ENCODE peak calls at places on chromosome 18, in nine cellular contexts. One of them, this sample, is unnamed.

GRCh38 chr18:62979172-62979571 is 263.8 kb downstream of the PHLPP1 start:
- DNase-seq in GM12865: no peak
- DNase-seq in glutamatergic neuron: no peak
- DNase-seq in foreskin fibroblast: peak
- DNase-seq in cardiac fibroblast: peak
- DNase-seq in stomach: peak
- DNase-seq in kidney: no peak
- DNase-seq in neural crest cell: no peak
- DNase-seq in progenitor cell of endocrine pancreas: no peak
- DNase-seq in this sample: no peak

GRCh38 chr18:41982942-41983660 is 28.1 kb downstream of the PIK3C3 start:
- DNase-seq in GM12865: peak
- DNase-seq in glutamatergic neuron: no peak
- DNase-seq in foreskin fibroblast: no peak
- DNase-seq in cardiac fibroblast: no peak
- DNase-seq in stomach: no peak
- DNase-seq in kidney: no peak
- DNase-seq in neural crest cell: no peak
- DNase-seq in progenitor cell of endocrine pancreas: no peak
- DNase-seq in this sample: no peak

GRCh38 chr18:47050468-47050867 is 15.0 kb upstream of the ELOA2 start:
- DNase-seq in GM12865: peak
- DNase-seq in glutamatergic neuron: no peak
- DNase-seq in foreskin fibroblast: peak
- DNase-seq in cardiac fibroblast: peak
- DNase-seq in stomach: no peak
- DNase-seq in kidney: no peak
- DNase-seq in neural crest cell: peak
- DNase-seq in progenitor cell of endocrine pancreas: no peak
- DNase-seq in this sample: no peak

GRCh38 chr18:6821346-6821745 is 91.8 kb downstream of the ARHGAP28 start:
- DNase-seq in GM12865: no peak
- DNase-seq in glutamatergic neuron: no peak
- DNase-seq in foreskin fibroblast: no peak
- DNase-seq in cardiac fibroblast: peak
- DNase-seq in stomach: no peak
- DNase-seq in kidney: no peak
- DNase-seq in neural crest cell: no peak
- DNase-seq in progenitor cell of endocrine pancreas: no peak
- DNase-seq in this sample: no peak

GRCh38 chr18:3597159-3597977 is 147.4 kb downstream of the TGIF1 start:
- DNase-seq in GM12865: no peak
- DNase-seq in glutamatergic neuron: no peak
- DNase-seq in foreskin fibroblast: no peak
- DNase-seq in cardiac fibroblast: no peak
- DNase-seq in stomach: no peak
- DNase-seq in kidney: no peak
- DNase-seq in neural crest cell: no peak
- DNase-seq in progenitor cell of endocrine pancreas: no peak
- DNase-seq in this sample: no peak

GRCh38 chr18:46917808-46918600 is 602 bp downstream of the KATNAL2 start:
- DNase-seq in GM12865: peak
- DNase-seq in glutamatergic neuron: no peak
- DNase-seq in foreskin fibroblast: peak
- DNase-seq in cardiac fibroblast: peak
- DNase-seq in stomach: no peak
- DNase-seq in kidney: no peak
- DNase-seq in neural crest cell: no peak
- DNase-seq in progenitor cell of endocrine pancreas: no peak
- DNase-seq in this sample: no peak

GRCh38 chr18:42814618-42815017 is 300.9 kb downstream of the RIT2 start:
- DNase-seq in GM12865: no peak
- DNase-seq in glutamatergic neuron: no peak
- DNase-seq in foreskin fibroblast: no peak
- DNase-seq in cardiac fibroblast: no peak
- DNase-seq in stomach: no peak
- DNase-seq in kidney: peak
- DNase-seq in neural crest cell: no peak
- DNase-seq in progenitor cell of endocrine pancreas: no peak
- DNase-seq in this sample: no peak

GRCh38 chr18:78321402-78321801 is 658.2 kb upstream of the SALL3 start:
- DNase-seq in GM12865: no peak
- DNase-seq in glutamatergic neuron: no peak
- DNase-seq in foreskin fibroblast: no peak
- DNase-seq in cardiac fibroblast: no peak
- DNase-seq in stomach: no peak
- DNase-seq in kidney: no peak
- DNase-seq in neural crest cell: no peak
- DNase-seq in progenitor cell of endocrine pancreas: no peak
- DNase-seq in this sample: no peak

GRCh38 chr18:67428148-67428547 is 88.4 kb downstream of the DSEL start:
- DNase-seq in GM12865: no peak
- DNase-seq in glutamatergic neuron: no peak
- DNase-seq in foreskin fibroblast: peak
- DNase-seq in cardiac fibroblast: no peak
- DNase-seq in stomach: no peak
- DNase-seq in kidney: no peak
- DNase-seq in neural crest cell: no peak
- DNase-seq in progenitor cell of endocrine pancreas: no peak
- DNase-seq in this sample: no peak

GRCh38 chr18:48316177-48316576 is 93.0 kb downstream of the ZBTB7C start:
- DNase-seq in GM12865: no peak
- DNase-seq in glutamatergic neuron: no peak
- DNase-seq in foreskin fibroblast: no peak
- DNase-seq in cardiac fibroblast: no peak
- DNase-seq in stomach: no peak
- DNase-seq in kidney: no peak
- DNase-seq in neural crest cell: no peak
- DNase-seq in progenitor cell of endocrine pancreas: no peak
- DNase-seq in this sample: no peak

GRCh38 chr18:48320639-48320945 is 88.6 kb downstream of the ZBTB7C start:
- DNase-seq in GM12865: no peak
- DNase-seq in glutamatergic neuron: peak
- DNase-seq in foreskin fibroblast: no peak
- DNase-seq in cardiac fibroblast: no peak
- DNase-seq in stomach: no peak
- DNase-seq in kidney: no peak
- DNase-seq in neural crest cell: no peak
- DNase-seq in progenitor cell of endocrine pancreas: no peak
- DNase-seq in this sample: no peak

GRCh38 chr18:48319796-48320638 is 89.2 kb downstream of the ZBTB7C start:
- DNase-seq in GM12865: no peak
- DNase-seq in glutamatergic neuron: no peak
- DNase-seq in foreskin fibroblast: no peak
- DNase-seq in cardiac fibroblast: peak
- DNase-seq in stomach: no peak
- DNase-seq in kidney: peak
- DNase-seq in neural crest cell: no peak
- DNase-seq in progenitor cell of endocrine pancreas: no peak
- DNase-seq in this sample: no peak

GRCh38 chr18:48318481-48318880 is 90.7 kb downstream of the ZBTB7C start:
- DNase-seq in GM12865: no peak
- DNase-seq in glutamatergic neuron: no peak
- DNase-seq in foreskin fibroblast: no peak
- DNase-seq in cardiac fibroblast: no peak
- DNase-seq in stomach: no peak
- DNase-seq in kidney: peak
- DNase-seq in neural crest cell: no peak
- DNase-seq in progenitor cell of endocrine pancreas: no peak
- DNase-seq in this sample: no peak

GRCh38 chr18:48317781-48318381 is 91.3 kb downstream of the ZBTB7C start:
- DNase-seq in GM12865: no peak
- DNase-seq in glutamatergic neuron: no peak
- DNase-seq in foreskin fibroblast: no peak
- DNase-seq in cardiac fibroblast: no peak
- DNase-seq in stomach: no peak
- DNase-seq in kidney: peak
- DNase-seq in neural crest cell: no peak
- DNase-seq in progenitor cell of endocrine pancreas: no peak
- DNase-seq in this sample: no peak
- TF ChIP-seq CTCF in GM12865: peak
- TF ChIP-seq CTCF in glutamatergic neuron: peak
- TF ChIP-seq CTCF in foreskin fibroblast: no peak
- TF ChIP-seq CTCF in cardiac fibroblast: peak
- TF ChIP-seq CTCF in stomach: no peak
- TF ChIP-seq CTCF in kidney: no peak
- TF ChIP-seq CTCF in neural crest cell: peak
- TF ChIP-seq CTCF in progenitor cell of endocrine pancreas: peak
- TF ChIP-seq CTCF in this sample: peak

GRCh38 chr18:5103286-5103685 is 93.8 kb downstream of the AKAIN1 start:
- DNase-seq in GM12865: no peak
- DNase-seq in glutamatergic neuron: no peak
- DNase-seq in foreskin fibroblast: no peak
- DNase-seq in cardiac fibroblast: no peak
- DNase-seq in stomach: no peak
- DNase-seq in kidney: no peak
- DNase-seq in neural crest cell: no peak
- DNase-seq in progenitor cell of endocrine pancreas: no peak
- DNase-seq in this sample: no peak

GRCh38 chr18:5107990-5108389 is 89.1 kb downstream of the AKAIN1 start:
- DNase-seq in GM12865: no peak
- DNase-seq in glutamatergic neuron: no peak
- DNase-seq in foreskin fibroblast: no peak
- DNase-seq in cardiac fibroblast: no peak
- DNase-seq in stomach: no peak
- DNase-seq in kidney: no peak
- DNase-seq in neural crest cell: no peak
- DNase-seq in progenitor cell of endocrine pancreas: no peak
- DNase-seq in this sample: no peak

GRCh38 chr18:5103693-5104092 is 93.4 kb downstream of the AKAIN1 start:
- DNase-seq in GM12865: no peak
- DNase-seq in glutamatergic neuron: no peak
- DNase-seq in foreskin fibroblast: no peak
- DNase-seq in cardiac fibroblast: no peak
- DNase-seq in stomach: no peak
- DNase-seq in kidney: no peak
- DNase-seq in neural crest cell: no peak
- DNase-seq in progenitor cell of endocrine pancreas: no peak
- DNase-seq in this sample: no peak

GRCh38 chr18:5104246-5104645 is 92.8 kb downstream of the AKAIN1 start:
- DNase-seq in GM12865: no peak
- DNase-seq in glutamatergic neuron: no peak
- DNase-seq in foreskin fibroblast: no peak
- DNase-seq in cardiac fibroblast: no peak
- DNase-seq in stomach: no peak
- DNase-seq in kidney: no peak
- DNase-seq in neural crest cell: no peak
- DNase-seq in progenitor cell of endocrine pancreas: no peak
- DNase-seq in this sample: no peak

GRCh38 chr18:5106730-5107129 is 90.3 kb downstream of the AKAIN1 start:
- DNase-seq in GM12865: no peak
- DNase-seq in glutamatergic neuron: no peak
- DNase-seq in foreskin fibroblast: no peak
- DNase-seq in cardiac fibroblast: no peak
- DNase-seq in stomach: no peak
- DNase-seq in kidney: no peak
- DNase-seq in neural crest cell: no peak
- DNase-seq in progenitor cell of endocrine pancreas: no peak
- DNase-seq in this sample: no peak
- TF ChIP-seq CTCF in GM12865: peak
- TF ChIP-seq CTCF in glutamatergic neuron: no peak
- TF ChIP-seq CTCF in foreskin fibroblast: no peak
- TF ChIP-seq CTCF in cardiac fibroblast: no peak
- TF ChIP-seq CTCF in stomach: no peak
- TF ChIP-seq CTCF in kidney: no peak
- TF ChIP-seq CTCF in neural crest cell: no peak
- TF ChIP-seq CTCF in progenitor cell of endocrine pancreas: peak
- TF ChIP-seq CTCF in this sample: peak

DNA sequence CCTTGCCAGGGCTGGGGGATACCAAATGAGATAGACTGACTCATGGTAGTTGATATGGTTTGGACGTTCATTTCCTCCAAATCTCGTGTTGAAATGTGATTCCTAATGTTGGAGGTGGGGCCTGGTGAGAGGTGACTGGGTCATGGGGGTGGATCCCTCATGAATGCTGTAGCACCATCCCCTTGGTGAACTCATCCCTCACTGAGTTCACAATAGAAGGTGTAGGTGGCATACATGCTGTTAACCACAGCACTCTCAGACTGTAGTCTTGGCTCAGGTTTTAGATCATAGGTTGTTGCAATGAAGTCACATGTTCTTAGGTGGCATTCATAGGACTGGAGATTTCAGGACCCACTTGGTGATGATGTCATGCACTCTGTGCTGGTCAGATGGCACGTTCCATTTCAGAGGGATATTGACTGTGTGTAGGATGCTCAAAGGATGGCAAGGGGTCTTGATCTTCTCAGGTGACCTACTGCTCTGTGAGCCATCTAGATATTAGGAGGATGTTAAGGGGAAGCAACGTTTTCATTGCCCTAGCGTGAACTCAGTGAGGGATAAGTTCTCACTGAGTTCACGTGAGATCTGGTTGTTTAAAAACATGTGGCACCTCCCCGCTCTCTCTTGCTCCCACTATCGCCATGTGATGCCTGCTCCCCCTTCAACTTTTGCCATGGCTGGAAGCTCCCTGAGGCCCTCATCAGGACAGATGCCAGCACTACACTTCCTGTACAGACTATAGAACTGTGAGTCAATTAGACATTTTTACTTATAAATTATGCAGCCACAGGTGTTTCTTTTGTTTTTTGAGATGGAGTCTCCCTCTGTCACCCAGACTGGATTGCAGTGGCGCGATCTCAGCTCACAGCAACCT is 73.8 kb upstream of the ACAA2 start:
- DNase-seq in GM12865: no peak
- DNase-seq in glutamatergic neuron: no peak
- DNase-seq in foreskin fibroblast: no peak
- DNase-seq in cardiac fibroblast: no peak
- DNase-seq in stomach: no peak
- DNase-seq in kidney: no peak
- DNase-seq in neural crest cell: no peak
- DNase-seq in progenitor cell of endocrine pancreas: no peak
- DNase-seq in this sample: no peak
- TF ChIP-seq CTCF in GM12865: no peak
- TF ChIP-seq CTCF in glutamatergic neuron: no peak
- TF ChIP-seq CTCF in foreskin fibroblast: no peak
- TF ChIP-seq CTCF in cardiac fibroblast: no peak
- TF ChIP-seq CTCF in stomach: no peak
- TF ChIP-seq CTCF in kidney: no peak
- TF ChIP-seq CTCF in neural crest cell: no peak
- TF ChIP-seq CTCF in progenitor cell of endocrine pancreas: peak
- TF ChIP-seq CTCF in this sample: no peak

DNA sequence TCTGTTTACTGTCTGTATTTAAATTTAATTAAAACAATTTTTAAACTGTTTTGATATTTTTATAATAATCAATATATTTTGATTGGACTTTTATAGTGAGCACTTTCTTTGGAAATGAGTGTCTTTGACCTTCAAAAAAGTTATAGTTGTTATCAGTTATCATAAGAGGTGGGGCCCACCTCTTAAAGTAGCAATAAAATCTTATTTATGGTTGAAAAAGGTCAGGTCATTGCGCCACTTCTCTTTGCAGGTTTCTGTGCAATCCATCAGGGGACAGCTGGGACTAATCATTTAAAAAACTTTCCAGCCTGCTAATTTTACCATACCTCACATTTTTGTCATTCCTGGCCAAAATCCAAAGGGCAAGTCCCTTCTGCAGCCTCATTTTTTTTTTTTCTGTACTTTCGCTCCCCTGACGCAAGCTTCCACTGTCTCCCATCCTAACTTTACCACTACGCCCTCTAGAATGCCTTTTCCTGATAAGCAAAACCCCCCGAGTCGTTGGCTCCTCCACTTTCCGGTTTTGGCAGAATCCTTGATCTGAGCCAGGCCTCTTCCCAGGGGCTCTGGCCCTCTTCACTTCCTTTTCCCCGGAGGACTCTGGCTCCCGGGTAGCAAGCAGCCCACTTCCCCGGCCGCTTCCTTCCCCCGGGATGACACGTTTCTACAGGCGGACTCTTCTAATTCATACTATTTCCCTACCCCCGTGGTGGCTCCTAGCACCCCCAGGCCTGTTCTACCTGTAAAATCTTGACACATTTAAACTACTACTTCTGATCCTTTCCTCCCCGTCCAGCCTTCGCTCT is 1.1 kb upstream of the SEH1L start:
- DNase-seq in GM12865: peak
- DNase-seq in glutamatergic neuron: peak
- DNase-seq in foreskin fibroblast: peak
- DNase-seq in cardiac fibroblast: peak
- DNase-seq in stomach: peak
- DNase-seq in kidney: peak
- DNase-seq in neural crest cell: no peak
- DNase-seq in progenitor cell of endocrine pancreas: no peak
- DNase-seq in this sample: no peak
- TF ChIP-seq CTCF in GM12865: no peak
- TF ChIP-seq CTCF in glutamatergic neuron: no peak
- TF ChIP-seq CTCF in foreskin fibroblast: no peak
- TF ChIP-seq CTCF in cardiac fibroblast: no peak
- TF ChIP-seq CTCF in stomach: no peak
- TF ChIP-seq CTCF in kidney: no peak
- TF ChIP-seq CTCF in neural crest cell: no peak
- TF ChIP-seq CTCF in progenitor cell of endocrine pancreas: no peak
- TF ChIP-seq CTCF in this sample: peak